ENCODE peak calls at places on chromosomes 4 and X, in six cellular contexts. V, I, M, B, W and K are unnamed samples.

GRCh38 chrX:66728818-66729271 is 90.0 kb upstream of the EDA2R start:
- DNase-seq in V (peak; percentile 33), I (peak; percentile 57), M (peak; percentile 67), B (peak; percentile 54), W (peak; percentile 35), K (no peak)

GRCh38 chr4:157204634-157205244 is 15.8 kb upstream of the GRIA2 start:
- DNase-seq in V (no peak), I (no peak), M (peak; percentile 14), B (no peak), W (no peak), K (no peak)

GRCh38 chr4:37882665-37883296 is 8.1 kb upstream of the TBC1D1 start:
- DNase-seq in V (no peak), I (no peak), M (no peak), B (no peak), W (no peak), K (no peak)

GRCh38 chr4:152382057-152382785 is 153.7 kb downstream of the FBXW7 start:
- DNase-seq in V (no peak), I (no peak), M (no peak), B (no peak), W (no peak), K (no peak)

GRCh38 chr4:56468097-56468422 is 643 bp downstream of the SRP72 start:
- DNase-seq in V (no peak), I (no peak), M (peak; percentile 75), B (no peak), W (peak; percentile 16), K (no peak)

GRCh38 chrX:28920554-28920953 is 333.3 kb downstream of the IL1RAPL1 start:
- DNase-seq in V (no peak), I (no peak), M (no peak), B (no peak), W (no peak), K (no peak)

GRCh38 chr4:148163011-148163410 is 279.2 kb downstream of the NR3C2 start:
- DNase-seq in V (no peak), I (no peak), M (peak; percentile 58), B (no peak), W (no peak), K (no peak)

GRCh38 chrX:21373637-21374162 is 518 bp upstream of the CNKSR2 start:
- DNase-seq in V (no peak), I (no peak), M (no peak), B (no peak), W (peak; percentile 34), K (no peak)

GRCh38 chrX:78321809-78322208 is 5.6 kb downstream of the CYSLTR1 start:
- DNase-seq in V (peak; percentile 28), I (no peak), M (peak; percentile 11), B (no peak), W (no peak), K (no peak)

GRCh38 chr4:13248621-13249298 is 235.4 kb downstream of the RAB28 start:
- DNase-seq in V (no peak), I (no peak), M (no peak), B (no peak), W (no peak), K (no peak)

GRCh38 chr4:154491731-154492249 is at the start of gene DCHS2:
- DNase-seq in V (no peak), I (peak; percentile 78), M (peak; percentile 23), B (no peak), W (peak; percentile 7), K (peak; percentile 56)

GRCh38 chr4:133565379-133565778 is 416.3 kb downstream of the PCDH10 start:
- DNase-seq in V (no peak), I (no peak), M (peak; percentile 71), B (no peak), W (no peak), K (no peak)

GRCh38 chr4:25953740-25954139 is 39.7 kb downstream of the SMIM20 start:
- DNase-seq in V (no peak), I (no peak), M (peak; percentile 77), B (no peak), W (peak; percentile 20), K (no peak)

GRCh38 chr4:158856852-158857251 is 88.0 kb downstream of the FNIP2 start:
- DNase-seq in V (no peak), I (no peak), M (peak; percentile 64), B (no peak), W (no peak), K (no peak)

GRCh38 chrX:52608961-52609360 is 45.7 kb downstream of the SSX7 start:
- DNase-seq in V (no peak), I (no peak), M (no peak), B (no peak), W (no peak), K (no peak)

GRCh38 chrX:77953300-77953699 is 16.1 kb downstream of the PGAM4 start:
- DNase-seq in V (no peak), I (no peak), M (no peak), B (no peak), W (no peak), K (no peak)

GRCh38 chrX:8235026-8235425 is 64.0 kb upstream of the VCX2 start:
- DNase-seq in V (no peak), I (no peak), M (peak; percentile 44), B (no peak), W (no peak), K (no peak)

GRCh38 chrX:79081895-79082512 is 62.5 kb upstream of the GPR174 start:
- DNase-seq in V (no peak), I (no peak), M (peak; percentile 29), B (no peak), W (no peak), K (no peak)

GRCh38 chrX:100417671-100418070 is 7.6 kb upstream of the PCDH19 start:
- DNase-seq in V (no peak), I (no peak), M (no peak), B (no peak), W (no peak), K (no peak)

GRCh38 chr4:176210101-176210500 is 14.7 kb upstream of the SPATA4 start:
- DNase-seq in V (no peak), I (no peak), M (no peak), B (no peak), W (no peak), K (no peak)

GRCh38 chr4:89070041-89070440 is 13.1 kb upstream of the FAM13A start:
- DNase-seq in V (no peak), I (no peak), M (no peak), B (no peak), W (no peak), K (no peak)

GRCh38 chrX:13587791-13588477 is 18.5 kb downstream of the EGFL6 start:
- DNase-seq in V (no peak), I (no peak), M (no peak), B (no peak), W (no peak), K (no peak)

DNA sequence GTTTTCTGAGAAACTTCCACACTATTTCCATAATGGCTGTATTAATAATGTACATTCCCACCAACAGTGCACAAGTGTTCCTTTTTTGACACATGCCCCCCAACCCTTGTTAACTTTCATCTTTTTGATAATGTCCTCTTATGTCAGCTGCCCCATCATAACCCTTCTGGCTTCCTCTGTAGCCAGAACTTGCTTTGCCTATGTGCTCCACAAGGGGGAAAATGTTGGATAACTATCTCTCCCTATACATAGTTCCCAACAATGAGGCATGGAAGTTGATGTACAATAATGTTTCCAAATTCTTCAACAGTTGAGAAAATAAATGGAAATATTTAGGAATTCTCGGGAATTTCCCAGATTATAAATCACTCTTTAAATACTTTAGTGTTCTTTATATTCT is 142.9 kb downstream of the ASB9 start:
- DNase-seq in V (no peak), I (no peak), M (no peak), B (no peak), W (no peak), K (no peak)
- TF ChIP-seq CTCF in V (no peak), I (no peak), M (peak; percentile 16), B (no peak), W (no peak), K (no peak)

GRCh38 chrX:153937056-153937455 is 2.2 kb upstream of the NAA10 start:
- DNase-seq in V (no peak), I (no peak), M (no peak), B (no peak), W (no peak), K (no peak)

GRCh38 chrX:153939573-153939972 is 4.7 kb upstream of the NAA10 start:
- DNase-seq in V (no peak), I (no peak), M (no peak), B (no peak), W (no peak), K (no peak)

GRCh38 chrX:153935326-153935851 is 552 bp upstream of the NAA10 start:
- DNase-seq in V (no peak), I (no peak), M (no peak), B (no peak), W (no peak), K (no peak)

GRCh38 chrX:153941331-153942252 is 2.9 kb downstream of the RENBP start:
- DNase-seq in V (no peak), I (no peak), M (no peak), B (no peak), W (no peak), K (no peak)

GRCh38 chrX:153938226-153938786 is 3.5 kb upstream of the NAA10 start:
- DNase-seq in V (no peak), I (no peak), M (no peak), B (no peak), W (no peak), K (no peak)
- TF ChIP-seq CTCF in V (no peak), I (no peak), M (no peak), B (no peak), W (no peak), K (no peak)

DNA sequence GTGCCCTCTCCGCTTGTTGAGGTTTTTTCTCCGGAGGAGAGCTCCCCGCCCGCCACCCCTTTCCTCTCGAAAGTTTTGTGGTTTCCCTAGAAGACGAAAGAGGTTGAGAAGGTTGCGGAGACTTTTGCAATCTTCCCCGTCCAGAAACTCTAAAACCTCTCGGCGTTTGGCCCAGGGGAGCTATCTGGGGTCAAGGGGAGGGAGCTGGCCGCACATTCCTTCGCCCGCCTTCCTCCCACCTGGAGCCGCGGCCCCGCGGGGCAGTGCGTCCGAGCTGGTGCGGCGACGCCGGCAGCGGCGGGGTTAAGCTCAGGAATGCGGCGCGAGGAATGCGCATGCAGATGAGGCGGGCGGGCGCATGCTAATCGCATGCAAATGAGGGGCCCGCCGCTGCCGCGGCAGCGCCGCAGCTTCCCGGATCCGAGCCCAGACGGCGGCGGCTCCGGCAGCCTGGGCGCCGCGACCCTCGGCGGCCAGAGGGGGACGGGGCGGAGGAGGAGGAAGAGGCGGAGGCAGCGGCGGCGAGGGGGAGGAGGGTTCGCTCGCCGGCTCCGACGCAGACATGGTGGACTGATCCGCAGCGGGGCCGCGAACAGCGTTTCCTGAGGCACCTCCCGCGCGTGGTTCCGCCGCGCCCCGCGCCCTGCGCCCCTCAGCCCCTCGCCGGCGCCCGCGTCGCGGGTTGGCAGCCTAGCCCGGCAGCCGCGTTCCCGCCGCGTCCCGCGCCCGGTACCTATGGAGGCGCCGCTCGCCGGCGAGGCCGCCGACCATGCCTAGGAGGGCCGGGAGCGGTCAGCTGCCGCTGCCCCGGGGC is at the start of gene WWC2:
- DNase-seq in V (peak; percentile 33), I (peak; percentile 94), M (peak; percentile 93), B (peak; percentile 89), W (peak; percentile 78), K (peak; percentile 68)
- TF ChIP-seq CTCF in V (no peak), I (no peak), M (no peak), B (no peak), W (no peak), K (no peak)

GRCh38 chrX:155262970-155263754 is 1.1 kb downstream of the RAB39B start:
- DNase-seq in V (no peak), I (no peak), M (no peak), B (no peak), W (no peak), K (no peak)

GRCh38 chrX:155259752-155260151 is 4.5 kb downstream of the RAB39B start:
- DNase-seq in V (no peak), I (no peak), M (peak; percentile 2), B (no peak), W (no peak), K (no peak)

GRCh38 chrX:155266446-155266845 is 2.2 kb upstream of the RAB39B start:
- DNase-seq in V (no peak), I (no peak), M (no peak), B (no peak), W (no peak), K (no peak)

GRCh38 chrX:155263854-155264628 is at the start of gene RAB39B:
- DNase-seq in V (peak; percentile 48), I (peak; percentile 68), M (peak; percentile 75), B (no peak), W (peak; percentile 75), K (peak; percentile 12)
- TF ChIP-seq CTCF in V (no peak), I (no peak), M (no peak), B (no peak), W (no peak), K (no peak)